ENCODE peak calls at places on chromosomes 13 and 19, in nine cellular contexts. D is breast epithelium, V is heart left ventricle, L is neural progenitor cell, F is fibroblast of pulmonary artery, W is psoas muscle, K is PC-9, X is mucosa of descending colon, C is retinal pigment epithelial cell. P is an unnamed sample.

GRCh38 chr13:99686157-99686572 is 184.9 kb downstream of the TM9SF2 start:
- DNase-seq in X (peak; percentile 69), V (peak; percentile 53), K (no peak), W (no peak), C (no peak), F (peak; percentile 4), L (peak; percentile 30), D (no peak), P (no peak)

GRCh38 chr19:54532528-54532927 is 29.9 kb downstream of the LAIR2 start:
- DNase-seq in F (no peak), K (peak; percentile 20), V (no peak), C (no peak), L (no peak), X (no peak), W (no peak), D (no peak), P (no peak)

GRCh38 chr19:355134-355533 is 10.5 kb upstream of the MIER2 start:
- DNase-seq in K (peak; percentile 48), C (no peak), F (no peak), X (no peak), L (no peak), V (no peak), W (no peak), D (no peak), P (no peak)

GRCh38 chr13:32553720-32554119 is 15.1 kb upstream of the N4BP2L2 start:
- DNase-seq in V (no peak), C (no peak), W (no peak), K (no peak), D (no peak), L (no peak), F (no peak), X (no peak), P (no peak)

GRCh38 chr13:110530839-110531499 is 30.6 kb downstream of the RAB20 start:
- DNase-seq in X (no peak), D (no peak), V (no peak), F (no peak), W (no peak), L (no peak), K (no peak), C (no peak), P (no peak)

GRCh38 chr19:18007939-18008673 is at the start of gene ARRDC2:
- DNase-seq in F (peak; percentile 92), D (peak; percentile 88), W (peak; percentile 93), L (peak; percentile 98), X (peak; percentile 94), K (peak; percentile 69), V (peak; percentile 96), C (no peak), P (no peak)

GRCh38 chr19:49710372-49710951 is 19.5 kb downstream of the CPT1C start:
- DNase-seq in L (no peak), F (peak; percentile 40), D (no peak), V (no peak), W (no peak), X (no peak), C (no peak), K (no peak), P (no peak)

GRCh38 chr13:73767191-73767741 is 366.9 kb downstream of the KLF12 start:
- DNase-seq in C (peak; percentile 24), K (no peak), X (no peak), L (peak; percentile 91), F (no peak), D (no peak), V (no peak), W (no peak), P (no peak)

GRCh38 chr13:43516401-43516826 is 270.4 kb downstream of the ENOX1 start:
- DNase-seq in C (no peak), K (no peak), F (peak; percentile 76), X (no peak), W (no peak), V (no peak), L (no peak), D (no peak), P (peak; percentile 87)

GRCh38 chr13:80379245-80379644 is 38.3 kb upstream of the SPRY2 start:
- DNase-seq in L (no peak), W (no peak), X (no peak), C (peak; percentile 17), F (peak; percentile 70), D (no peak), K (no peak), V (no peak), P (no peak)

GRCh38 chr13:98490866-98491265 is 86.0 kb downstream of the STK24 start:
- DNase-seq in F (no peak), K (no peak), D (no peak), L (no peak), V (no peak), X (no peak), C (no peak), W (no peak), P (no peak)

GRCh38 chr13:73254827-73255226 is 196.0 kb downstream of the KLF5 start:
- DNase-seq in V (no peak), K (no peak), W (no peak), C (no peak), X (no peak), F (no peak), D (no peak), L (no peak), P (no peak)

GRCh38 chr19:18610556-18611326 is 1.9 kb upstream of the TMEM59L start:
- DNase-seq in X (no peak), W (no peak), D (no peak), K (no peak), F (no peak), V (no peak), C (no peak), L (peak; percentile 70), P (no peak)

GRCh38 chr13:45873491-45874360 is 22.2 kb upstream of the SIAH3 start:
- DNase-seq in L (peak; percentile 33), F (peak; percentile 21), W (no peak), D (no peak), K (no peak), C (no peak), V (no peak), X (no peak), P (no peak)

GRCh38 chr19:3710265-3710812 is 2.2 kb downstream of the TJP3 start:
- DNase-seq in V (peak; percentile 89), D (peak; percentile 93), K (peak; percentile 91), L (no peak), F (peak; percentile 38), X (peak; percentile 97), C (no peak), W (peak; percentile 62), P (no peak)

GRCh38 chr19:13573268-13573667 is 67.0 kb upstream of the CACNA1A start:
- DNase-seq in D (no peak), L (peak; percentile 39), X (no peak), K (no peak), C (no peak), F (no peak), V (no peak), W (no peak), P (no peak)

GRCh38 chr19:10009269-10009665 is 1.0 kb downstream of the COL5A3 start:
- DNase-seq in X (peak; percentile 68), W (peak; percentile 82), V (peak; percentile 88), D (no peak), L (peak; percentile 89), C (no peak), F (peak; percentile 86), K (no peak), P (no peak)

GRCh38 chr19:10219678-10220077 is 11.5 kb downstream of the S1PR2 start:
- DNase-seq in C (no peak), L (peak; percentile 26), D (no peak), W (no peak), F (peak; percentile 49), K (peak; percentile 68), X (no peak), V (no peak), P (no peak)

GRCh38 chr19:16153582-16154336 is 10.3 kb downstream of the HSH2D start:
- DNase-seq in C (no peak), D (no peak), V (no peak), X (no peak), L (peak; percentile 46), W (no peak), F (no peak), K (peak; percentile 40), P (no peak)
- TF ChIP-seq CTCF in C (no peak), D (no peak), V (no peak), X (no peak), L (no peak), W (no peak), F (no peak), K (no peak), P (no peak)

GRCh38 chr19:55674459-55674840 is 576 bp upstream of the EPN1 start:
- DNase-seq in D (no peak), F (no peak), L (peak; percentile 31), V (no peak), W (no peak), X (no peak), C (no peak), K (no peak), P (no peak)
- H3K4me3 ChIP-seq in D (peak overlapping the region; percentile 77), F (peak overlapping the region; percentile 93), L (peak overlapping the region; percentile 70), V (peak overlapping the region; percentile 74), W (peak overlapping the region; percentile 90), X (no peak overlapping the region), C (peak overlapping the region; percentile 88), K (peak overlapping the region; percentile 93), P (peak overlapping the region; percentile 66)

GRCh38 chr19:1379961-1380489 is 3.7 kb upstream of the NDUFS7 start:
- DNase-seq in K (no peak), W (no peak), C (no peak), D (no peak), V (no peak), L (no peak), X (no peak), F (no peak), P (no peak)

GRCh38 chr19:1377176-1377964 is 6.3 kb upstream of the NDUFS7 start:
- DNase-seq in F (no peak), D (no peak), V (no peak), C (no peak), W (no peak), L (no peak), X (no peak), K (no peak), P (no peak)

GRCh38 chr19:1376415-1376805 is 7.3 kb upstream of the NDUFS7 start:
- DNase-seq in C (no peak), X (no peak), L (no peak), W (no peak), D (no peak), K (no peak), V (no peak), F (no peak), P (no peak)

GRCh38 chr19:1379126-1379905 is 4.4 kb upstream of the NDUFS7 start:
- DNase-seq in W (no peak), L (no peak), K (no peak), F (no peak), X (no peak), V (no peak), D (no peak), C (no peak), P (no peak)

GRCh38 chr19:1377965-1378785 is 5.5 kb upstream of the NDUFS7 start:
- DNase-seq in C (no peak), W (no peak), F (no peak), D (no peak), L (no peak), K (no peak), V (no peak), X (no peak), P (no peak)
- TF ChIP-seq CTCF in C (peak; percentile 10), W (no peak), F (no peak), D (no peak), L (no peak), K (no peak), V (no peak), X (no peak), P (no peak)

DNA sequence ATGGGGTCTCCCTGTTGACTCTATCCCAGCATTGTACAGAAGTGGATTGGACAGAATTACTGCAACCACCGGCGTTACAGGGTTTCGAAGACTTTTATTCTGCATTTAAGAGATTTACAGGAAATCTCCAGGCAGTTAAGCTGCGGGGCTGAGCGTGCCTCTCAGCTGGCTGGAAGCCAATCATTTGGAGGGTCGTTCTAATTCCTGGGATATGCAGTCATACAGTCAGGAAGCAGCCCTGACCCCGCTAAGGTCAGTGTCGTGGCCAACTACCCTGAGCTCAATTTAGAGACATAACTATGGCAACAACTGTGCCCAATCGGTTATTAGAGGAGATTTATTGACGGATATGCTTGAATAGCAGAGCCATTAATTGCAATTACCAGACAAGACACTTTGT is 15.3 kb upstream of the ZNF507 start:
- DNase-seq in K (no peak), W (no peak), V (no peak), X (no peak), L (no peak), D (no peak), C (no peak), F (peak; percentile 5), P (no peak)
- H3K4me3 ChIP-seq in K (no peak overlapping the region), W (no peak overlapping the region), V (no peak overlapping the region), X (no peak overlapping the region), L (no peak overlapping the region), D (no peak overlapping the region), C (no peak overlapping the region), F (no peak overlapping the region), P (no peak overlapping the region)